ENCODE peak calls at places on chromosomes 5 and 9, in eight cellular contexts. One of them, this sample, is unnamed.

GRCh38 chr9:99192786-99193465 is 28.8 kb downstream of the ALG2 start:
- DNase-seq in A673: peak; percentile 35
- DNase-seq in upper lobe of right lung: no peak
- DNase-seq in heart left ventricle: no peak
- DNase-seq in bronchial epithelial cell: peak; percentile 9
- DNase-seq in fibroblast of the aortic adventitia: peak; percentile 25
- DNase-seq in astrocyte of the spinal cord: no peak
- DNase-seq in endothelial cell of umbilical vein: no peak
- DNase-seq in this sample: no peak

GRCh38 chr5:138448481-138449398 is 9.9 kb downstream of the REEP2 start:
- DNase-seq in A673: peak; percentile 95
- DNase-seq in fibroblast of the aortic adventitia: peak; percentile 22
- DNase-seq in endothelial cell of umbilical vein: no peak
- DNase-seq in heart left ventricle: no peak
- DNase-seq in upper lobe of right lung: no peak
- DNase-seq in astrocyte of the spinal cord: peak; percentile 90
- DNase-seq in bronchial epithelial cell: no peak
- DNase-seq in this sample: peak; percentile 56

GRCh38 chr5:169637085-169637855 is at the start of gene DOCK2:
- DNase-seq in astrocyte of the spinal cord: no peak
- DNase-seq in bronchial epithelial cell: no peak
- DNase-seq in A673: no peak
- DNase-seq in upper lobe of right lung: peak; percentile 87
- DNase-seq in heart left ventricle: peak; percentile 56
- DNase-seq in fibroblast of the aortic adventitia: no peak
- DNase-seq in endothelial cell of umbilical vein: no peak
- DNase-seq in this sample: no peak

GRCh38 chr9:15211994-15212501 is 95.0 kb downstream of the TTC39B start:
- DNase-seq in heart left ventricle: no peak
- DNase-seq in fibroblast of the aortic adventitia: peak; percentile 41
- DNase-seq in endothelial cell of umbilical vein: no peak
- DNase-seq in upper lobe of right lung: no peak
- DNase-seq in astrocyte of the spinal cord: peak; percentile 62
- DNase-seq in bronchial epithelial cell: no peak
- DNase-seq in A673: no peak
- DNase-seq in this sample: peak; percentile 74

GRCh38 chr5:157506066-157506590 is 46.1 kb downstream of the NIPAL4 start:
- DNase-seq in bronchial epithelial cell: no peak
- DNase-seq in upper lobe of right lung: no peak
- DNase-seq in A673: no peak
- DNase-seq in astrocyte of the spinal cord: peak; percentile 29
- DNase-seq in fibroblast of the aortic adventitia: no peak
- DNase-seq in heart left ventricle: no peak
- DNase-seq in endothelial cell of umbilical vein: no peak
- DNase-seq in this sample: peak; percentile 31

GRCh38 chr9:114662081-114662989 is 4.7 kb upstream of the TEX53 start:
- DNase-seq in A673: peak; percentile 71
- DNase-seq in upper lobe of right lung: no peak
- DNase-seq in bronchial epithelial cell: peak; percentile 38
- DNase-seq in fibroblast of the aortic adventitia: peak; percentile 52
- DNase-seq in heart left ventricle: peak; percentile 26
- DNase-seq in astrocyte of the spinal cord: peak; percentile 31
- DNase-seq in endothelial cell of umbilical vein: peak; percentile 50
- DNase-seq in this sample: no peak

GRCh38 chr5:109865636-109866035 is 175.9 kb downstream of the MAN2A1 start:
- DNase-seq in heart left ventricle: no peak
- DNase-seq in fibroblast of the aortic adventitia: peak; percentile 93
- DNase-seq in A673: peak; percentile 71
- DNase-seq in bronchial epithelial cell: peak; percentile 90
- DNase-seq in upper lobe of right lung: no peak
- DNase-seq in endothelial cell of umbilical vein: peak; percentile 96
- DNase-seq in astrocyte of the spinal cord: peak; percentile 97
- DNase-seq in this sample: peak; percentile 82

GRCh38 chr9:132800038-132800648 is 77.9 kb downstream of the AK8 start:
- DNase-seq in astrocyte of the spinal cord: peak; percentile 61
- DNase-seq in endothelial cell of umbilical vein: peak; percentile 57
- DNase-seq in upper lobe of right lung: peak; percentile 89
- DNase-seq in heart left ventricle: peak; percentile 50
- DNase-seq in bronchial epithelial cell: peak; percentile 55
- DNase-seq in fibroblast of the aortic adventitia: peak; percentile 70
- DNase-seq in A673: peak; percentile 81
- DNase-seq in this sample: peak; percentile 76

GRCh38 chr5:17114715-17115599 is 102.5 kb upstream of the BASP1 start:
- DNase-seq in heart left ventricle: no peak
- DNase-seq in astrocyte of the spinal cord: no peak
- DNase-seq in A673: no peak
- DNase-seq in endothelial cell of umbilical vein: no peak
- DNase-seq in fibroblast of the aortic adventitia: no peak
- DNase-seq in upper lobe of right lung: no peak
- DNase-seq in bronchial epithelial cell: no peak
- DNase-seq in this sample: no peak

GRCh38 chr9:78601957-78602565 is 305.1 kb downstream of the PSAT1 start:
- DNase-seq in bronchial epithelial cell: peak; percentile 90
- DNase-seq in astrocyte of the spinal cord: peak; percentile 60
- DNase-seq in heart left ventricle: no peak
- DNase-seq in A673: peak; percentile 56
- DNase-seq in upper lobe of right lung: no peak
- DNase-seq in fibroblast of the aortic adventitia: peak; percentile 60
- DNase-seq in endothelial cell of umbilical vein: peak; percentile 70
- DNase-seq in this sample: peak; percentile 61

GRCh38 chr9:121240394-121241145 is 27.4 kb upstream of the GSN start:
- DNase-seq in A673: no peak
- DNase-seq in endothelial cell of umbilical vein: no peak
- DNase-seq in upper lobe of right lung: no peak
- DNase-seq in fibroblast of the aortic adventitia: no peak
- DNase-seq in bronchial epithelial cell: no peak
- DNase-seq in astrocyte of the spinal cord: no peak
- DNase-seq in heart left ventricle: no peak
- DNase-seq in this sample: peak; percentile 85

GRCh38 chr9:94672811-94673487 is 33.6 kb upstream of the FBP1 start:
- DNase-seq in bronchial epithelial cell: peak; percentile 82
- DNase-seq in A673: no peak
- DNase-seq in astrocyte of the spinal cord: peak; percentile 64
- DNase-seq in endothelial cell of umbilical vein: no peak
- DNase-seq in heart left ventricle: no peak
- DNase-seq in fibroblast of the aortic adventitia: peak; percentile 78
- DNase-seq in upper lobe of right lung: no peak
- DNase-seq in this sample: peak; percentile 83

GRCh38 chr5:117713585-117714198 is 1139.1 kb upstream of the SEMA6A start:
- DNase-seq in astrocyte of the spinal cord: peak; percentile 5
- DNase-seq in A673: no peak
- DNase-seq in fibroblast of the aortic adventitia: peak; percentile 0
- DNase-seq in upper lobe of right lung: no peak
- DNase-seq in bronchial epithelial cell: no peak
- DNase-seq in heart left ventricle: no peak
- DNase-seq in endothelial cell of umbilical vein: no peak
- DNase-seq in this sample: no peak

GRCh38 chr5:56684159-56684558 is 131.2 kb upstream of the MAP3K1 start:
- DNase-seq in A673: no peak
- DNase-seq in heart left ventricle: no peak
- DNase-seq in endothelial cell of umbilical vein: no peak
- DNase-seq in fibroblast of the aortic adventitia: no peak
- DNase-seq in astrocyte of the spinal cord: no peak
- DNase-seq in bronchial epithelial cell: no peak
- DNase-seq in upper lobe of right lung: no peak
- DNase-seq in this sample: no peak

GRCh38 chr5:52457808-52458207 is 329.9 kb upstream of the ITGA1 start:
- DNase-seq in endothelial cell of umbilical vein: no peak
- DNase-seq in astrocyte of the spinal cord: no peak
- DNase-seq in upper lobe of right lung: no peak
- DNase-seq in fibroblast of the aortic adventitia: no peak
- DNase-seq in bronchial epithelial cell: no peak
- DNase-seq in A673: no peak
- DNase-seq in heart left ventricle: no peak
- DNase-seq in this sample: no peak

GRCh38 chr9:81227507-81228245 is 461.7 kb downstream of the TLE1 start:
- DNase-seq in bronchial epithelial cell: no peak
- DNase-seq in astrocyte of the spinal cord: no peak
- DNase-seq in upper lobe of right lung: no peak
- DNase-seq in heart left ventricle: no peak
- DNase-seq in fibroblast of the aortic adventitia: no peak
- DNase-seq in A673: no peak
- DNase-seq in endothelial cell of umbilical vein: no peak
- DNase-seq in this sample: no peak

GRCh38 chr5:96781031-96781733 is 26.6 kb downstream of the ERAP1 start:
- DNase-seq in bronchial epithelial cell: peak; percentile 74
- DNase-seq in heart left ventricle: no peak
- DNase-seq in upper lobe of right lung: no peak
- DNase-seq in astrocyte of the spinal cord: peak; percentile 59
- DNase-seq in A673: no peak
- DNase-seq in fibroblast of the aortic adventitia: peak; percentile 91
- DNase-seq in endothelial cell of umbilical vein: peak; percentile 53
- DNase-seq in this sample: peak; percentile 61

GRCh38 chr9:134522502-134522848 is 119.1 kb upstream of the COL5A1 start:
- DNase-seq in upper lobe of right lung: peak; percentile 37
- DNase-seq in A673: no peak
- DNase-seq in heart left ventricle: no peak
- DNase-seq in bronchial epithelial cell: no peak
- DNase-seq in astrocyte of the spinal cord: no peak
- DNase-seq in fibroblast of the aortic adventitia: no peak
- DNase-seq in endothelial cell of umbilical vein: no peak
- DNase-seq in this sample: no peak

DNA sequence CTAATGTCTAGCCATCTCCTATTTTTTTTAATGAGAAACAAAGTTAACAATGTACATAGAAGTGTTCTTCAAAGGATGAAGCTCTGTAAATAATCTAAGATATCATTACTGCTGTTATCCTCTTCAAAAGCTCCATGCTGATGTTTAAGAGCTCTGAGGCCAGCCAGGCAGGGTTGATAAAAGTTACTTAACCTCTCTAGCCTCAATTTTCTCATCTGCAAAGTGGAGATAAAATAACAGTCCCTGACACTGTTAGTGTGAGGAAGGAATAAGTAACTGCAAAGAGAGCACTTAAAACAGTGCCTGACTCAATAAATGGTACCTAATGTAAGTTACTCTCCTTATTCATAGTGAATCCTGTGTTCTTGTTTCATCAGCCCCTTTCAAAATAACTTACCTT is 60.1 kb downstream of the LHFPL2 start:
- DNase-seq in upper lobe of right lung: no peak
- DNase-seq in endothelial cell of umbilical vein: no peak
- DNase-seq in astrocyte of the spinal cord: no peak
- DNase-seq in bronchial epithelial cell: no peak
- DNase-seq in A673: no peak
- DNase-seq in heart left ventricle: no peak
- DNase-seq in fibroblast of the aortic adventitia: no peak
- DNase-seq in this sample: no peak
- TF ChIP-seq CTCF in upper lobe of right lung: no peak
- TF ChIP-seq CTCF in endothelial cell of umbilical vein: no peak
- TF ChIP-seq CTCF in astrocyte of the spinal cord: no peak
- TF ChIP-seq CTCF in bronchial epithelial cell: no peak
- TF ChIP-seq CTCF in A673: no peak
- TF ChIP-seq CTCF in heart left ventricle: no peak
- TF ChIP-seq CTCF in fibroblast of the aortic adventitia: no peak
- TF ChIP-seq CTCF in this sample: no peak

GRCh38 chr5:77853353-77853907 is 77.3 kb upstream of the TBCA start:
- DNase-seq in endothelial cell of umbilical vein: no peak
- DNase-seq in heart left ventricle: no peak
- DNase-seq in fibroblast of the aortic adventitia: no peak
- DNase-seq in bronchial epithelial cell: no peak
- DNase-seq in upper lobe of right lung: no peak
- DNase-seq in A673: no peak
- DNase-seq in astrocyte of the spinal cord: no peak
- DNase-seq in this sample: no peak
- H3K4me3 ChIP-seq in endothelial cell of umbilical vein: no peak overlapping the region
- H3K4me3 ChIP-seq in heart left ventricle: no peak overlapping the region
- H3K4me3 ChIP-seq in fibroblast of the aortic adventitia: no peak overlapping the region
- H3K4me3 ChIP-seq in bronchial epithelial cell: no peak overlapping the region
- H3K4me3 ChIP-seq in upper lobe of right lung: no peak overlapping the region
- H3K4me3 ChIP-seq in A673: no peak overlapping the region
- H3K4me3 ChIP-seq in astrocyte of the spinal cord: no peak overlapping the region
- H3K4me3 ChIP-seq in this sample: no peak overlapping the region

GRCh38 chr9:33620738-33621439 is 96.8 kb downstream of the ANKRD18B start:
- DNase-seq in endothelial cell of umbilical vein: no peak
- DNase-seq in fibroblast of the aortic adventitia: peak; percentile 70
- DNase-seq in heart left ventricle: no peak
- DNase-seq in A673: peak; percentile 25
- DNase-seq in astrocyte of the spinal cord: peak; percentile 71
- DNase-seq in bronchial epithelial cell: peak; percentile 100
- DNase-seq in upper lobe of right lung: no peak
- DNase-seq in this sample: peak; percentile 76

GRCh38 chr9:33619666-33620404 is 95.8 kb downstream of the ANKRD18B start:
- DNase-seq in A673: peak; percentile 60
- DNase-seq in bronchial epithelial cell: peak; percentile 76
- DNase-seq in astrocyte of the spinal cord: peak; percentile 79
- DNase-seq in heart left ventricle: no peak
- DNase-seq in upper lobe of right lung: no peak
- DNase-seq in endothelial cell of umbilical vein: peak; percentile 39
- DNase-seq in fibroblast of the aortic adventitia: peak; percentile 92
- DNase-seq in this sample: peak; percentile 83

GRCh38 chr9:33628865-33629410 is 104.9 kb downstream of the ANKRD18B start:
- DNase-seq in upper lobe of right lung: no peak
- DNase-seq in A673: no peak
- DNase-seq in endothelial cell of umbilical vein: no peak
- DNase-seq in fibroblast of the aortic adventitia: no peak
- DNase-seq in bronchial epithelial cell: no peak
- DNase-seq in astrocyte of the spinal cord: no peak
- DNase-seq in heart left ventricle: no peak
- DNase-seq in this sample: no peak

GRCh38 chr9:33623658-33624586 is 99.9 kb downstream of the ANKRD18B start:
- DNase-seq in bronchial epithelial cell: peak; percentile 78
- DNase-seq in A673: peak; percentile 82
- DNase-seq in fibroblast of the aortic adventitia: peak; percentile 79
- DNase-seq in upper lobe of right lung: peak; percentile 73
- DNase-seq in endothelial cell of umbilical vein: peak; percentile 77
- DNase-seq in heart left ventricle: peak; percentile 57
- DNase-seq in astrocyte of the spinal cord: peak; percentile 64
- DNase-seq in this sample: peak; percentile 59
- TF ChIP-seq CTCF in bronchial epithelial cell: peak; percentile 86
- TF ChIP-seq CTCF in A673: peak; percentile 77
- TF ChIP-seq CTCF in fibroblast of the aortic adventitia: peak; percentile 80
- TF ChIP-seq CTCF in upper lobe of right lung: peak; percentile 89
- TF ChIP-seq CTCF in endothelial cell of umbilical vein: peak; percentile 84
- TF ChIP-seq CTCF in heart left ventricle: peak; percentile 87
- TF ChIP-seq CTCF in astrocyte of the spinal cord: peak; percentile 81
- TF ChIP-seq CTCF in this sample: peak; percentile 77

DNA sequence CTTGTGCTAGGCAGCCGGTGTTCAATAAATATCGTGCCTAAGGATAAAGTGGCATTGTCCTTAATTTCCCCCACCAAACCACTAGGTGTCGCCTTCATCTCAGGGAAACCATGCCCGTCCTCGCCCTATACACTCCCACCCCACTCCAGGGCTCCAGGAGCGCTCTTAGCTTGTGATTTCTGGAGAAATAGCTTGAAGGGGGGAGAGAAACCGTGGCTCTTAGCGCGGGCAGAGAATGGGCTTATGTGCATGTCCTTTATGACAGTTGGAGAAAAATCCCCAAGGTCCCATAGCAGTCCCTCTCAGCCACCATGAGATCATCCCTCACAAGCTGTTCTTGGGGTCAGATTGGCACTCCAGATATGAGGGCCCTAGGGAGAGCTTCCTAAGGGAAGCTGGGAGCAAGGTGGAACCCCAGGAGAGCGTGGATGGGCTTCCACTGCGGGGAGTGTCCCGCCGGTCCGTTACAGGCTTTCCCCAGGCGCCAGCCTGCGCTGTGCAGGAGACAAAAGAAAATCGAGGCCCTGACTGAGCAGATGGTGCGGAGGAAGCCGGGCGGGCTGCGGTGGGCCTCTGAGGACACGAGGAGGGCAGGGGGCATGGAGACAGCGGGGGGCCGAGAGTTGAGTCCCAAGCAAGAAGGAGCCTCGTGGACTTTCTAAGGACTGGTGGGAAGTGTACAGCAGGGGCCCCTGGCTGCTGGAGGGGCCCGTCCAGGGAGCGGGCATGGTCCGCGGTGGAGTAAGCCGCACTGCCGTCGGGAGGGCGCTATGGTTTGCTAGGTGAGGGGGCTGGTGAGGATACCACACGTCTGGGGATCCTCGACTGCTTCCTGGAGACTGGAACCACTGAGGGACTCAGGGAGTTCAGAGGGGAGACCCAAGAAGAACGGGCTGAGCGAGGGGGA is 753 bp upstream of the NPR2 start:
- DNase-seq in bronchial epithelial cell: peak; percentile 70
- DNase-seq in upper lobe of right lung: no peak
- DNase-seq in heart left ventricle: peak; percentile 75
- DNase-seq in A673: peak; percentile 89
- DNase-seq in astrocyte of the spinal cord: peak; percentile 83
- DNase-seq in endothelial cell of umbilical vein: peak; percentile 78
- DNase-seq in fibroblast of the aortic adventitia: peak; percentile 91
- DNase-seq in this sample: peak; percentile 83
- H3K4me3 ChIP-seq in bronchial epithelial cell: no peak overlapping the region
- H3K4me3 ChIP-seq in upper lobe of right lung: peak overlapping the region; percentile 50
- H3K4me3 ChIP-seq in heart left ventricle: peak overlapping the region; percentile 96
- H3K4me3 ChIP-seq in A673: no peak overlapping the region
- H3K4me3 ChIP-seq in astrocyte of the spinal cord: peak overlapping the region; percentile 26
- H3K4me3 ChIP-seq in endothelial cell of umbilical vein: no peak overlapping the region
- H3K4me3 ChIP-seq in fibroblast of the aortic adventitia: peak overlapping the region; percentile 47
- H3K4me3 ChIP-seq in this sample: peak overlapping the region; percentile 41